ENCODE peak calls at places on chromosomes 5 and 9, in six cellular contexts. Q is tibial nerve; Y is substantia nigra; V is heart right ventricle; C is CD4-positive, alpha-beta T cell; M is right cardiac atrium. R is an unnamed sample.

GRCh38 chr5:150734579-150735384 is 24.0 kb downstream of the DCTN4 start:
- DNase-seq in V (peak), Q (no peak), M (peak), Y (no peak), C (no peak), R (peak)

GRCh38 chr9:69190866-69191672 is 17.0 kb downstream of the TJP2 start:
- DNase-seq in V (no peak), M (no peak), Q (no peak), C (no peak), Y (no peak), R (no peak)

GRCh38 chr5:1550287-1551076 is 26.7 kb upstream of the LPCAT1 start:
- DNase-seq in C (no peak), Y (no peak), V (no peak), M (no peak), Q (no peak), R (no peak)

GRCh38 chr9:2524601-2525000 is 97.0 kb upstream of the VLDLR start:
- DNase-seq in M (no peak), V (no peak), Q (no peak), C (no peak), Y (no peak), R (no peak)

GRCh38 chr5:136190904-136191303 is 2.1 kb downstream of the SMIM32 start:
- DNase-seq in C (no peak), V (no peak), Y (no peak), Q (no peak), M (no peak), R (no peak)

GRCh38 chr9:79883073-79883645 is 311.4 kb downstream of the TLE4 start:
- DNase-seq in M (peak), Y (no peak), C (peak), Q (no peak), V (no peak), R (no peak)

GRCh38 chr5:10310073-10310779 is 2.5 kb upstream of the CMBL start:
- DNase-seq in C (no peak), Q (no peak), Y (no peak), M (no peak), V (no peak), R (peak)

GRCh38 chr5:138503487-138504270 is 38.4 kb downstream of the EGR1 start:
- DNase-seq in V (peak), Y (no peak), C (peak), Q (no peak), M (no peak), R (peak)

GRCh38 chr9:72203205-72203803 is 54.1 kb downstream of the GDA start:
- DNase-seq in V (peak), M (no peak), Y (no peak), C (no peak), Q (no peak), R (no peak)

GRCh38 chr9:125169889-125170288 is 19.7 kb downstream of the PPP6C start:
- DNase-seq in M (no peak), C (no peak), Y (no peak), V (no peak), Q (no peak), R (no peak)

GRCh38 chr5:14357441-14357840 is 214.3 kb downstream of the TRIO start:
- DNase-seq in Q (no peak), M (peak), Y (no peak), C (no peak), V (peak), R (no peak)

GRCh38 chr9:108913391-108913790 is 20.5 kb downstream of the ELP1 start:
- DNase-seq in C (no peak), V (no peak), Y (no peak), Q (no peak), M (no peak), R (no peak)

GRCh38 chr5:152505442-152506042 is 100.5 kb upstream of the NMUR2 start:
- DNase-seq in Q (no peak), Y (peak), C (peak), V (peak), M (peak), R (peak)

GRCh38 chr9:128056086-128056485 is 11.0 kb downstream of the NAIF1 start:
- DNase-seq in Q (peak), V (no peak), M (peak), Y (peak), C (no peak), R (no peak)

GRCh38 chr9:15155826-15156225 is 151.2 kb downstream of the TTC39B start:
- DNase-seq in C (no peak), V (peak), M (peak), Y (no peak), Q (no peak), R (peak)

GRCh38 chr5:592158-592557 is 20.0 kb upstream of the CEP72 start:
- DNase-seq in Q (no peak), C (no peak), V (no peak), Y (no peak), M (no peak), R (no peak)

GRCh38 chr5:62671479-62671878 is 92.9 kb downstream of the LRRC70 start:
- DNase-seq in Y (no peak), V (no peak), C (no peak), Q (no peak), M (no peak), R (peak)

GRCh38 chr5:37615184-37615583 is 224.7 kb downstream of the GDNF start:
- DNase-seq in M (no peak), Y (no peak), C (no peak), Q (no peak), V (no peak), R (peak)

GRCh38 chr9:120324996-120325642 is 254.8 kb downstream of the CDK5RAP2 start:
- DNase-seq in V (no peak), C (no peak), Y (no peak), Q (no peak), M (no peak), R (no peak)

GRCh38 chr9:21995652-21996275 is 1.2 kb downstream of the CDKN2B-AS1 start:
- DNase-seq in Q (no peak), V (peak), C (no peak), Y (no peak), M (peak), R (peak)

GRCh38 chr5:84535281-84535680 is 150.6 kb upstream of the EDIL3 start:
- DNase-seq in C (no peak), V (no peak), M (no peak), Y (no peak), Q (no peak), R (no peak)

GRCh38 chr5:97338729-97339128 is 155.7 kb upstream of the RIOK2 start:
- DNase-seq in Y (no peak), C (no peak), Q (no peak), V (no peak), M (no peak), R (no peak)

GRCh38 chr5:96690906-96691305 is 28.7 kb downstream of the CAST start:
- DNase-seq in V (no peak), M (no peak), Y (no peak), Q (no peak), C (no peak), R (no peak)

GRCh38 chr5:132838516-132839282 is 8.3 kb upstream of the SHROOM1 start:
- DNase-seq in M (no peak), Y (no peak), Q (no peak), C (no peak), V (no peak), R (no peak)

GRCh38 chr5:132840896-132841818 is 10.7 kb upstream of the SHROOM1 start:
- DNase-seq in Q (no peak), M (no peak), V (no peak), C (no peak), Y (no peak), R (peak)

GRCh38 chr5:132840313-132840712 is 9.9 kb upstream of the SHROOM1 start:
- DNase-seq in Y (no peak), M (no peak), V (no peak), C (no peak), Q (no peak), R (no peak)

GRCh38 chr5:132837868-132838267 is 7.4 kb upstream of the SHROOM1 start:
- DNase-seq in V (no peak), C (no peak), M (no peak), Q (no peak), Y (no peak), R (no peak)

GRCh38 chr5:132839426-132840301 is 9.2 kb upstream of the SHROOM1 start:
- DNase-seq in M (no peak), C (no peak), Q (no peak), Y (no peak), V (no peak), R (no peak)
- H3K27ac ChIP-seq in M (peak), C (no peak), Q (no peak), Y (peak), V (peak), R (peak)

GRCh38 chr5:16777432-16777831 is 158.7 kb downstream of the MYO10 start:
- DNase-seq in C (no peak), Y (no peak), V (no peak), Q (no peak), M (no peak), R (no peak)

GRCh38 chr5:16774806-16775205 is 158.0 kb upstream of the RETREG1 start:
- DNase-seq in M (no peak), V (no peak), Q (no peak), C (no peak), Y (no peak), R (no peak)

GRCh38 chr5:16773990-16774389 is 157.2 kb upstream of the RETREG1 start:
- DNase-seq in V (no peak), M (no peak), Q (no peak), Y (no peak), C (no peak), R (no peak)

GRCh38 chr5:16782227-16782626 is 153.9 kb downstream of the MYO10 start:
- DNase-seq in M (no peak), C (no peak), Y (no peak), V (no peak), Q (no peak), R (no peak)

GRCh38 chr5:16776611-16777251 is 159.4 kb downstream of the MYO10 start:
- DNase-seq in C (no peak), M (peak), Q (no peak), Y (no peak), V (peak), R (peak)
- H3K27ac ChIP-seq in C (no peak), M (no peak), Q (no peak), Y (no peak), V (no peak), R (no peak)

GRCh38 chr9:110191616-110192015 is 16.3 kb downstream of the C9orf152 start:
- DNase-seq in V (no peak), C (no peak), M (no peak), Q (no peak), Y (no peak), R (peak)
- H3K27ac ChIP-seq in V (no peak), C (no peak), M (no peak), Q (no peak), Y (no peak), R (no peak)

DNA sequence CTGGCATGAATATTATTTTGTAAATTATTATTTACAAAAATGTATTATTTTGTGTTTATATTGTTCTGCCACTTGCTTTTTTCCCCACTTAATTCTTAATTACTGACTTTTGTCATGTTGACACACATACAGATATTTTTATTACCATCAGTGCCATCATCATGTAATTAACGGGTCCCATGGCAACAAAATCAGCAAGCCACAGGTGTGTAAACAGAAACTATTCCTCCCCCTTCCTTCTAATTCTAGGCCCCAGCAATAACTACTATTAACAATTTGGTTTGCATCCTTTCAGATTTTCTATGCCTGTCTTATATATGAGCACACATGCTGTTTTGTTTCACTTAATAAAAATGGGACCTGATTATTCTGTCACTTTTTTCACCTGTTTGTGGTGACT is 29.3 kb downstream of the CYFIP2 start:
- DNase-seq in V (no peak), M (no peak), Q (no peak), Y (no peak), C (no peak), R (no peak)
- H3K27ac ChIP-seq in V (no peak), M (no peak), Q (no peak), Y (no peak), C (peak), R (no peak)

GRCh38 chr5:122776143-122776542 is 1.3 kb downstream of the SNX2 start:
- DNase-seq in Y (no peak), Q (no peak), M (no peak), V (no peak), C (no peak), R (no peak)
- H3K27ac ChIP-seq in Y (no peak), Q (no peak), M (no peak), V (no peak), C (no peak), R (no peak)